ENCODE peak calls at places on chromosome 13, in four cellular contexts. V, S, D and Q are unnamed samples.

GRCh38 chr13:98751397-98752110 is 918 bp downstream of the SLC15A1 start:
- DNase-seq in S (no peak), V (no peak), D (no peak), Q (peak; percentile 24)

GRCh38 chr13:20057963-20058362 is 99.4 kb downstream of the ZMYM2 start:
- DNase-seq in D (no peak), S (no peak), V (no peak), Q (no peak)

GRCh38 chr13:27960362-27961226 is 8.5 kb downstream of the CDX2 start:
- DNase-seq in V (peak; percentile 55), S (no peak), D (peak; percentile 36), Q (no peak)

GRCh38 chr13:94138831-94139230 is 340.7 kb downstream of the DCT start:
- DNase-seq in S (no peak), V (no peak), D (no peak), Q (no peak)

GRCh38 chr13:41995946-41996345 is 35.0 kb upstream of the VWA8 start:
- DNase-seq in D (peak; percentile 79), V (no peak), S (no peak), Q (no peak)

GRCh38 chr13:24684600-24684998 is 4.4 kb downstream of the ATP12A start:
- DNase-seq in D (no peak), S (no peak), V (no peak), Q (no peak)

GRCh38 chr13:94079876-94080275 is 399.6 kb downstream of the DCT start:
- DNase-seq in V (no peak), D (no peak), S (no peak), Q (no peak)

GRCh38 chr13:49308104-49308875 is 60.6 kb downstream of the CDADC1 start:
- DNase-seq in S (no peak), D (no peak), V (no peak), Q (peak; percentile 13)

GRCh38 chr13:50685491-50685890 is 158.0 kb downstream of the DLEU7 start:
- DNase-seq in S (no peak), V (no peak), D (no peak), Q (peak; percentile 97)

GRCh38 chr13:107450931-107451330 is 764.4 kb downstream of the LIG4 start:
- DNase-seq in D (no peak), V (no peak), S (no peak), Q (peak; percentile 99)

GRCh38 chr13:46288570-46289259 is 77.0 kb downstream of the LRRC63 start:
- DNase-seq in V (peak; percentile 8), S (peak; percentile 19), D (peak; percentile 26), Q (peak; percentile 50)

GRCh38 chr13:48402325-48402962 is 10.5 kb downstream of the LPAR6 start:
- DNase-seq in D (no peak), S (peak; percentile 30), V (no peak), Q (no peak)

GRCh38 chr13:101098873-101099272 is 317.4 kb downstream of the NALCN start:
- DNase-seq in V (no peak), S (no peak), D (no peak), Q (no peak)

GRCh38 chr13:40681341-40682051 is 15.1 kb upstream of the FOXO1 start:
- DNase-seq in V (no peak), D (peak; percentile 29), S (no peak), Q (peak; percentile 92)

GRCh38 chr13:26440111-26440510 is 117.4 kb upstream of the WASF3 start:
- DNase-seq in S (no peak), V (no peak), D (no peak), Q (no peak)

GRCh38 chr13:74987124-74987690 is 494.8 kb downstream of the TBC1D4 start:
- DNase-seq in V (no peak), D (no peak), S (no peak), Q (no peak)

GRCh38 chr13:105814219-105814901 is 721.1 kb downstream of the EFNB2 start:
- DNase-seq in V (no peak), D (no peak), S (no peak), Q (no peak)

GRCh38 chr13:97403893-97404683 is 29.9 kb upstream of the RAP2A start:
- DNase-seq in V (no peak), D (no peak), S (no peak), Q (no peak)

GRCh38 chr13:30585748-30586262 is 31.9 kb upstream of the USPL1 start:
- DNase-seq in V (no peak), D (peak; percentile 34), S (no peak), Q (no peak)

GRCh38 chr13:86757236-86757978 is 913.8 kb upstream of the SLITRK5 start:
- DNase-seq in V (no peak), D (no peak), S (no peak), Q (no peak)

GRCh38 chr13:76974618-76974975 is 17.3 kb upstream of the CLN5 start:
- DNase-seq in D (no peak), S (no peak), V (no peak), Q (no peak)

GRCh38 chr13:114044486-114044885 is 70.6 kb upstream of the C13orf46 start:
- DNase-seq in S (no peak), D (no peak), V (no peak), Q (no peak)

GRCh38 chr13:42109957-42110356 is 61.5 kb downstream of the DGKH start:
- DNase-seq in D (no peak), S (no peak), V (no peak), Q (no peak)

GRCh38 chr13:64591981-64592380 is 2638.2 kb downstream of the PCDH9 start:
- DNase-seq in D (no peak), V (no peak), S (no peak), Q (no peak)

GRCh38 chr13:59641758-59642157 is 522.0 kb downstream of the DIAPH3 start:
- DNase-seq in D (no peak), S (no peak), V (no peak), Q (no peak)

GRCh38 chr13:95614641-95615245 is 29.8 kb downstream of the DZIP1 start:
- DNase-seq in D (no peak), V (no peak), S (no peak), Q (no peak)

GRCh38 chr13:95234242-95234641 is 67.0 kb downstream of the ABCC4 start:
- DNase-seq in D (no peak), S (no peak), V (no peak), Q (no peak)

GRCh38 chr13:102945324-102945815 is 99.5 kb downstream of the ERCC5 start:
- DNase-seq in S (no peak), D (no peak), V (no peak), Q (no peak)

GRCh38 chr13:87166348-87166747 is 504.8 kb upstream of the SLITRK5 start:
- DNase-seq in S (no peak), D (no peak), V (no peak), Q (no peak)

GRCh38 chr13:38210928-38211596 is 138.6 kb upstream of the UFM1 start:
- DNase-seq in D (no peak), S (no peak), V (no peak), Q (no peak)

GRCh38 chr13:38216181-38216580 is 133.5 kb upstream of the UFM1 start:
- DNase-seq in D (no peak), S (no peak), V (no peak), Q (no peak)

DNA sequence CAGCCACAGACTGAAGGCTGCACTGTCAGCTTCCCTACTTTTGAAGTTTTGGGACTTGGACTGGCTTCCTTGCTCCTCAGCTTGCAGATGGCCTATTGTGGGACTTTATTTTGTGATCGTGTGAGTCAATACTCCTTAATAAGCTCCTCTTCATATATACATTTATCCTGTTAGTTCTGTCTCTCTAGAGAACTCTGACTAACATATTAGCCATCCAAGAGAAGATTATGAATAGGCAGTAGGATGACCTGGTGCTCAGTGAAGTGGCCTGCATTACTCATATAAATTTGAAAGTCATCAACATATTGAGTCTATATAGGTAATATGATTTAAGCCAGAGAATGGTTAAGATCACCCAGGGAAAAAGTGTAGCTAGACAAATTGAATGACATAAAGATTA is 136.3 kb upstream of the UFM1 start:
- DNase-seq in S (no peak), D (no peak), V (no peak), Q (no peak)
- TF ChIP-seq MYC in S (no peak), D (no peak), V (no peak), Q (no peak)

DNA sequence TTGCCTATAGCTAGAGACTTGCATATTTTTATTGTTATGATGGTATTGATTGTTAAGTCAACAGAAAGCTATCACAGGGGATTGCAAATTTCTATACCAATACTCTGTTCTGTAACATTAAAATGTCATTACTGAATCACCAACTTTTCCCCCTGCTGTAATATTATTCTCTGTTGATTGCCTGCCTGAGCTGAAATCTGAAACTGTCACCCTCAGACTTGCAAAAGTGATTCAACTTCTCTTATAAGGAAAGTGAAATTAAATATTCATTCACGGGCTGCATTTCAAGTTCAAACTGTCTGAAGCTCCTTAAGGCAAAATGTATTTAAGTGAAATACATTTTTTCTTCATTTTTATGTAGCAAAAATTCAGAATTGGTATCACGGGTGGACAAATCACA is 723.2 kb downstream of the PCDH9 start:
- DNase-seq in S (no peak), V (no peak), D (no peak), Q (no peak)
- H3K27ac ChIP-seq in S (no peak overlapping the region), V (no peak overlapping the region), D (no peak overlapping the region), Q (no peak overlapping the region)

DNA sequence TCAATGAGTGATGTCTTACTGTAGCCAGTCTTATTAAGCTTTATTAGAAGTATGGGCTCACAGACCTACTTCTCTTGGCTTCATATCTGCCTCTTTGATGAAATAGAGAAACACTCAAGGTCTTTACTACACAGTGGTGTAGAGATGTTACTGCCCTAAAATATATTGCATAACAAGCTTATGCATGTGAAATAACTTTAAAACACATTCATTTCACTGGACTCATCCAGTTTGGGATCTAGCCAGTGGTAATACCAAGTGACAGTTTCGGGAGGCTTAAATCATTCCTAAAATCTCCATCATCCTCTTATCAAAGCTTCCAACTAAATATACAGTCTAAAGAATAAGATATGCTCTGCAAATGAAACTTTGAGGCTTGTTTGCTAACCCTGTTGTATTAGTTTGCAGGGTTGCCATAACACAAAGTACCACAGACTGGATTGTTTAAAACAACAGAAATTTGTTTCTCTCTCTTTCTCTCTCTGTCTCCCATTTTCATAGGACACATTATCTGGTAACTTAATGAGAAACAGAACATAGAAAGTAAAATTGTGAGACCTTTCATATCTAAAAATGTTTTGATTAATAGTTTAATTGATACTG is 52.8 kb downstream of the THSD1 start:
- DNase-seq in D (no peak), V (no peak), S (no peak), Q (no peak)
- TF ChIP-seq MYC in D (no peak), V (no peak), S (no peak), Q (no peak)

GRCh38 chr13:39463611-39464010 is 139.4 kb downstream of the LHFPL6 start:
- DNase-seq in V (no peak), D (no peak), S (no peak), Q (no peak)
- H3K27ac ChIP-seq in V (no peak overlapping the region), D (no peak overlapping the region), S (no peak overlapping the region), Q (no peak overlapping the region)